ENCODE peak calls at places on chromosomes 1 and 21, in seven cellular contexts. One of them, this sample, is unnamed.

GRCh38 chr21:36069713-36070573 is at the start of gene CBR1:
- DNase-seq in DMS153: peak
- DNase-seq in activated T-cell treated with anti-CD3 and anti-CD28 coated beads for 1 hour: peak
- DNase-seq in NCI-H460: peak
- DNase-seq in activated T-helper 2 cell treated with anti-CD3 and anti-CD28 coated beads, Interferon-gamma antibody, Interleukin-2, Interleukin-4, amounts not matched to agents 10 μg/mL and 5 μg/mL and 100 μg/mL, durations not matched to agents 14 hours and 24 hours and 36 hours: peak
- DNase-seq in T-helper 9 cell: peak
- DNase-seq in fibroblast of pulmonary artery: peak
- DNase-seq in this sample: peak

GRCh38 chr1:18907914-18908845 is 5.8 kb upstream of the ALDH4A1 start:
- DNase-seq in activated T-cell treated with anti-CD3 and anti-CD28 coated beads for 1 hour: no peak
- DNase-seq in NCI-H460: no peak
- DNase-seq in T-helper 9 cell: no peak
- DNase-seq in DMS153: no peak
- DNase-seq in fibroblast of pulmonary artery: no peak
- DNase-seq in activated T-helper 2 cell treated with anti-CD3 and anti-CD28 coated beads, Interferon-gamma antibody, Interleukin-2, Interleukin-4, amounts not matched to agents 10 μg/mL and 5 μg/mL and 100 μg/mL, durations not matched to agents 14 hours and 24 hours and 36 hours: no peak
- DNase-seq in this sample: no peak

GRCh38 chr21:34598931-34599400 is 15.9 kb downstream of the RCAN1 start:
- DNase-seq in activated T-cell treated with anti-CD3 and anti-CD28 coated beads for 1 hour: no peak
- DNase-seq in T-helper 9 cell: no peak
- DNase-seq in DMS153: peak
- DNase-seq in activated T-helper 2 cell treated with anti-CD3 and anti-CD28 coated beads, Interferon-gamma antibody, Interleukin-2, Interleukin-4, amounts not matched to agents 10 μg/mL and 5 μg/mL and 100 μg/mL, durations not matched to agents 14 hours and 24 hours and 36 hours: no peak
- DNase-seq in fibroblast of pulmonary artery: no peak
- DNase-seq in NCI-H460: no peak
- DNase-seq in this sample: peak

GRCh38 chr1:150843489-150843888 is 32.9 kb downstream of the ARNT start:
- DNase-seq in activated T-helper 2 cell treated with anti-CD3 and anti-CD28 coated beads, Interferon-gamma antibody, Interleukin-2, Interleukin-4, amounts not matched to agents 10 μg/mL and 5 μg/mL and 100 μg/mL, durations not matched to agents 14 hours and 24 hours and 36 hours: no peak
- DNase-seq in T-helper 9 cell: no peak
- DNase-seq in activated T-cell treated with anti-CD3 and anti-CD28 coated beads for 1 hour: no peak
- DNase-seq in NCI-H460: no peak
- DNase-seq in fibroblast of pulmonary artery: no peak
- DNase-seq in DMS153: no peak
- DNase-seq in this sample: no peak

GRCh38 chr21:45902292-45902995 is 79.1 kb upstream of the COL6A1 start:
- DNase-seq in activated T-helper 2 cell treated with anti-CD3 and anti-CD28 coated beads, Interferon-gamma antibody, Interleukin-2, Interleukin-4, amounts not matched to agents 10 μg/mL and 5 μg/mL and 100 μg/mL, durations not matched to agents 14 hours and 24 hours and 36 hours: no peak
- DNase-seq in fibroblast of pulmonary artery: no peak
- DNase-seq in activated T-cell treated with anti-CD3 and anti-CD28 coated beads for 1 hour: no peak
- DNase-seq in T-helper 9 cell: no peak
- DNase-seq in NCI-H460: no peak
- DNase-seq in DMS153: no peak
- DNase-seq in this sample: no peak

GRCh38 chr1:20723159-20723536 is 5.3 kb upstream of the KIF17 start:
- DNase-seq in activated T-cell treated with anti-CD3 and anti-CD28 coated beads for 1 hour: no peak
- DNase-seq in NCI-H460: no peak
- DNase-seq in T-helper 9 cell: no peak
- DNase-seq in activated T-helper 2 cell treated with anti-CD3 and anti-CD28 coated beads, Interferon-gamma antibody, Interleukin-2, Interleukin-4, amounts not matched to agents 10 μg/mL and 5 μg/mL and 100 μg/mL, durations not matched to agents 14 hours and 24 hours and 36 hours: no peak
- DNase-seq in fibroblast of pulmonary artery: no peak
- DNase-seq in DMS153: no peak
- DNase-seq in this sample: no peak

GRCh38 chr1:70528591-70529333 is 117.7 kb downstream of the CTH start:
- DNase-seq in activated T-helper 2 cell treated with anti-CD3 and anti-CD28 coated beads, Interferon-gamma antibody, Interleukin-2, Interleukin-4, amounts not matched to agents 10 μg/mL and 5 μg/mL and 100 μg/mL, durations not matched to agents 14 hours and 24 hours and 36 hours: no peak
- DNase-seq in fibroblast of pulmonary artery: peak
- DNase-seq in DMS153: no peak
- DNase-seq in activated T-cell treated with anti-CD3 and anti-CD28 coated beads for 1 hour: no peak
- DNase-seq in T-helper 9 cell: no peak
- DNase-seq in NCI-H460: peak
- DNase-seq in this sample: peak

GRCh38 chr1:109388884-109389637 is 8.7 kb downstream of the SORT1 start:
- DNase-seq in NCI-H460: no peak
- DNase-seq in activated T-helper 2 cell treated with anti-CD3 and anti-CD28 coated beads, Interferon-gamma antibody, Interleukin-2, Interleukin-4, amounts not matched to agents 10 μg/mL and 5 μg/mL and 100 μg/mL, durations not matched to agents 14 hours and 24 hours and 36 hours: no peak
- DNase-seq in fibroblast of pulmonary artery: no peak
- DNase-seq in T-helper 9 cell: no peak
- DNase-seq in DMS153: no peak
- DNase-seq in activated T-cell treated with anti-CD3 and anti-CD28 coated beads for 1 hour: no peak
- DNase-seq in this sample: no peak

GRCh38 chr21:27412530-27412929 is 445.6 kb upstream of the ADAMTS5 start:
- DNase-seq in activated T-helper 2 cell treated with anti-CD3 and anti-CD28 coated beads, Interferon-gamma antibody, Interleukin-2, Interleukin-4, amounts not matched to agents 10 μg/mL and 5 μg/mL and 100 μg/mL, durations not matched to agents 14 hours and 24 hours and 36 hours: no peak
- DNase-seq in fibroblast of pulmonary artery: no peak
- DNase-seq in NCI-H460: no peak
- DNase-seq in T-helper 9 cell: no peak
- DNase-seq in activated T-cell treated with anti-CD3 and anti-CD28 coated beads for 1 hour: no peak
- DNase-seq in DMS153: no peak
- DNase-seq in this sample: no peak